ENCODE peak calls at places on chromosomes 6 and 20, in seven cellular contexts. W, D, B, J, K, A and V are unnamed samples.
A peak's percentile ranks its signal among the peaks of the same experiment; 100 is the strongest.

GRCh38 chr6:37489697-37490336 is 9.9 kb downstream of the CCDC167 start:
- DNase-seq in J (no peak), B (no peak), K (no peak), A (no peak), D (peak; percentile 78), W (peak; percentile 61), V (no peak)

GRCh38 chr6:64012351-64013060 is 376.9 kb downstream of the PHF3 start:
- DNase-seq in A (no peak), K (no peak), D (no peak), J (no peak), W (no peak), B (peak; percentile 28), V (no peak)

GRCh38 chr6:159134701-159135364 is 34.4 kb upstream of the FNDC1 start:
- DNase-seq in B (peak; percentile 31), J (peak; percentile 74), A (peak; percentile 70), D (peak; percentile 88), W (peak; percentile 78), K (no peak), V (peak; percentile 60)

GRCh38 chr6:117558818-117559217 is 43.5 kb downstream of the GOPC start:
- DNase-seq in J (no peak), D (no peak), A (no peak), B (no peak), K (no peak), W (no peak), V (no peak)

GRCh38 chr20:44858959-44859358 is 26.5 kb upstream of the YWHAB start:
- DNase-seq in A (no peak), K (no peak), J (no peak), W (no peak), B (no peak), D (no peak), V (no peak)

GRCh38 chr6:33848498-33848897 is 44.7 kb upstream of the MLN start:
- DNase-seq in J (no peak), W (no peak), K (no peak), A (no peak), B (no peak), D (no peak), V (no peak)

GRCh38 chr20:152131-152530 is 5.1 kb upstream of the DEFB127 start:
- DNase-seq in A (no peak), D (no peak), W (no peak), K (no peak), J (no peak), B (no peak), V (no peak)

GRCh38 chr6:136685540-136686108 is 106.7 kb downstream of the MAP3K5 start:
- DNase-seq in A (no peak), W (no peak), K (no peak), B (no peak), D (no peak), J (no peak), V (no peak)

GRCh38 chr6:170271771-170272314 is 19.0 kb downstream of the DLL1 start:
- DNase-seq in W (no peak), D (peak; percentile 89), A (no peak), B (no peak), K (no peak), J (peak; percentile 71), V (peak; percentile 74)